ENCODE peak calls at places on chromosomes 7 and 10, in ten cellular contexts. T is gastrocnemius medialis; W is CD8-positive, alpha-beta T cell; U is Peyer's patch; P is tibial nerve; K is HCT116; H is fibroblast of lung; A is colonic mucosa; R is PC-9; S is body of pancreas. Y is an unnamed sample. For H3K4me1 and H3K36me3, the result is how much of the 10 kb centered on the place peaks cover.

GRCh38 chr7:136502162-136502561 is 366.3 kb upstream of the CHRM2 start:
- DNase-seq in W (no peak), H (peak), A (no peak), R (no peak), T (no peak), S (no peak), P (no peak), U (no peak), K (no peak), Y (no peak)

GRCh38 chr10:116272497-116273221 is at the start of gene GFRA1:
- DNase-seq in K (no peak), S (peak), P (no peak), A (no peak), H (peak), R (no peak), T (no peak), W (no peak), U (no peak), Y (no peak)

GRCh38 chr10:89165923-89166322 is 41.2 kb downstream of the CH25H start:
- DNase-seq in W (no peak), U (no peak), R (no peak), P (no peak), S (no peak), H (peak), K (no peak), T (no peak), A (no peak), Y (no peak)

GRCh38 chr7:44787762-44788161 is 8.7 kb upstream of the PPIA start:
- DNase-seq in W (no peak), S (no peak), K (no peak), U (no peak), H (no peak), T (no peak), R (no peak), A (no peak), P (no peak), Y (no peak)

GRCh38 chr10:96850825-96851224 is 18.7 kb downstream of the LCOR start:
- DNase-seq in K (no peak), R (no peak), T (peak), P (no peak), A (no peak), U (no peak), W (no peak), S (no peak), H (peak), Y (no peak)

GRCh38 chr7:137591444-137591843 is 247.9 kb upstream of the PTN start:
- DNase-seq in R (no peak), A (no peak), K (no peak), S (no peak), W (no peak), P (no peak), H (peak), U (no peak), T (no peak), Y (no peak)

GRCh38 chr7:131236318-131236672 is 91.4 kb upstream of the MKLN1 start:
- DNase-seq in T (no peak), H (no peak), A (no peak), P (no peak), U (no peak), S (no peak), K (no peak), R (no peak), W (no peak), Y (no peak)

GRCh38 chr7:30880090-30880704 is 31.5 kb upstream of the AQP1 start:
- DNase-seq in A (no peak), K (no peak), U (no peak), R (no peak), S (no peak), W (no peak), H (peak), P (no peak), T (no peak), Y (no peak)

GRCh38 chr7:14446829-14447228 is 455.7 kb downstream of the DGKB start:
- DNase-seq in R (no peak), P (no peak), H (no peak), K (no peak), T (no peak), S (no peak), U (no peak), A (no peak), W (no peak), Y (no peak)

GRCh38 chr7:155066417-155066950 is 3.6 kb upstream of the HTR5A start:
- DNase-seq in T (peak), A (no peak), H (peak), R (no peak), K (no peak), U (no peak), S (peak), W (no peak), P (no peak), Y (no peak)

GRCh38 chr10:58565256-58565655 is 52.6 kb downstream of the BICC1 start:
- DNase-seq in T (no peak), K (no peak), U (no peak), H (no peak), P (no peak), R (no peak), A (no peak), S (no peak), W (no peak), Y (no peak)

GRCh38 chr7:84704380-84704779 is 482.5 kb downstream of the SEMA3D start:
- DNase-seq in R (no peak), U (no peak), K (no peak), P (no peak), W (no peak), T (no peak), S (no peak), H (no peak), A (no peak), Y (no peak)

GRCh38 chr7:139359366-139360209 is at the start of gene LUC7L2:
- DNase-seq in R (peak), U (peak), P (peak), W (peak), A (peak), T (peak), H (peak), S (peak), K (peak), Y (peak)

GRCh38 chr7:34155225-34155908 is 250.0 kb downstream of the BMPER start:
- DNase-seq in W (no peak), H (peak), A (no peak), T (peak), P (peak), S (no peak), K (no peak), U (no peak), R (no peak), Y (no peak)

GRCh38 chr10:269440-270074 is 134.3 kb downstream of the ZMYND11 start:
- DNase-seq in A (no peak), R (no peak), T (no peak), P (no peak), U (no peak), K (no peak), W (no peak), S (no peak), H (no peak), Y (no peak)

DNA sequence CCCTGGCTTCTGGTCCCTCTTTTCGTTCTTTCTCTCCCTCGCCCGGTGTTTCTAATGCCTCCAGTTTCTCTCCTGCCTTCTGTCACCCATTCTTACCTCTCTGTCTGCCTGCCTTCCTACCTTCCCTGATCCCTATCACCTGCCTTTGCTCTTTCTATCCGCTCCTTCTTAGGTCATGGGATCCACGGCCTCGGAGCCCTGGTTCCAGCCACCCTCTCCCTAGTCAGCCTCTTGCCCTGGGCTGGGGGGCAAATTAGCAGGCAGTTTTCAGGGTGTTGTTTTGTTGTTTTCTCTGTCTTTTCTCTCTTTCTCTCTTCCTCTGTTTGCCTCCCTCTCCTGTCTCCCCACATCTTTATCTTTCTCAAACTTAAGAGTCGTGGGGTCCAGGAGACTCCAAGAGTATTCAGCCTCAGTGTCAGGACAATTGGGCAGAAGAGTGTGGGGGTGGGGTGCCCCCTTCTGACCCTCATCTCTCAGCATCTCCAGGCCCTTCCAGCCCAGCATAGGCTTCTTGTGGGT is 1.1 kb downstream of the PAX2 start:
- DNase-seq in A (no peak), P (no peak), W (no peak), H (no peak), U (no peak), T (no peak), S (no peak), R (no peak), K (no peak), Y (no peak)
- H3K4me3 ChIP-seq in A (no peak), P (no peak), W (no peak), H (no peak), U (no peak), T (no peak), S (no peak), R (no peak), K (no peak), Y (no peak)

DNA sequence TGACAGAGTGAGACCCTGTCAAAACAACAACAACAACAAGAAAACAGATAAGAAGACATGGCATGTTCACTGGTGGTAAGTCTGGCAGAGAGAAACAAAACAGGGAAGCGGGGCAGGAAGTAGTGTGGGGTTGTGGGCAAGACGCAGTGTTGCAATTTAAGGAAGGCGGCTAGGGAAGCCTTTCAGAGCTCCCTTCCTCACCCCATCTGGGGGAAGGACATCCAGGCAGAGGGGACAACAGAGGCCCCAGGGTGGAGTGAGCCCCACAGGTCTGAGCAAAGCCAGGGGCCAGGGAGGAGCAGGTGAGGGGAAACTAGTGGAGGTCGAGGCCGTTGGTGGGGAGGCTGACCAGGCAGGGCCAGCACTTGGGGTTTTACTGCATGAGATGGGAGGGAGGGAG is 16.8 kb downstream of the LAT2 start:
- DNase-seq in P (no peak), K (no peak), T (peak), A (no peak), S (no peak), R (no peak), H (no peak), U (no peak), W (no peak), Y (no peak)
- H3K4me1 ChIP-seq in P (under half), K (under half), T (under half), A (under half), S (under half), R (under half), H (under half), U (under half), W (under half), Y (under half)

DNA sequence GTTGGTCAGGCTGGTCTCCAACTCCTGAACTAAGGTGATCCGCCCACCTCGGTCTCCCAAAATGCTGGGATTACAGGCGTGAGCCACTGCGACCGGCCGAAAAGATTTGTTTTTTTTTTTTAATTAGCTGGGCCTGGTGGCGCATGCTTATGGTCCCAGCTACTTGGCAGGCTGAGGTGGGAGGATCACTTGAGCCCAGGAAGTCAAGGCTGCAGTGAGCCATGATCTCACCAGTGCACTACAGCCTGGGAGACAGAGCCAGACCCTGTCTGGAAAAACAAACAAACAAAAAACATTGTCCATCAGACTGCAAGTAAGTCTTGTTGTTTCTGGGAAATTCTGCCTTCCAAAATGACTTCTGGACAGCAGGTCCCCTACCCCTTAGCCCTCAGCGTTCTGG is 16.3 kb upstream of the ZNF212 start:
- DNase-seq in H (no peak), K (no peak), P (no peak), U (no peak), W (no peak), S (no peak), A (no peak), R (no peak), T (no peak), Y (no peak)
- H3K36me3 ChIP-seq in H (under half), K (under half), P (under half), U (half or more), W (under half), S (under half), A (under half), R (under half), T (half or more), Y (under half)

DNA sequence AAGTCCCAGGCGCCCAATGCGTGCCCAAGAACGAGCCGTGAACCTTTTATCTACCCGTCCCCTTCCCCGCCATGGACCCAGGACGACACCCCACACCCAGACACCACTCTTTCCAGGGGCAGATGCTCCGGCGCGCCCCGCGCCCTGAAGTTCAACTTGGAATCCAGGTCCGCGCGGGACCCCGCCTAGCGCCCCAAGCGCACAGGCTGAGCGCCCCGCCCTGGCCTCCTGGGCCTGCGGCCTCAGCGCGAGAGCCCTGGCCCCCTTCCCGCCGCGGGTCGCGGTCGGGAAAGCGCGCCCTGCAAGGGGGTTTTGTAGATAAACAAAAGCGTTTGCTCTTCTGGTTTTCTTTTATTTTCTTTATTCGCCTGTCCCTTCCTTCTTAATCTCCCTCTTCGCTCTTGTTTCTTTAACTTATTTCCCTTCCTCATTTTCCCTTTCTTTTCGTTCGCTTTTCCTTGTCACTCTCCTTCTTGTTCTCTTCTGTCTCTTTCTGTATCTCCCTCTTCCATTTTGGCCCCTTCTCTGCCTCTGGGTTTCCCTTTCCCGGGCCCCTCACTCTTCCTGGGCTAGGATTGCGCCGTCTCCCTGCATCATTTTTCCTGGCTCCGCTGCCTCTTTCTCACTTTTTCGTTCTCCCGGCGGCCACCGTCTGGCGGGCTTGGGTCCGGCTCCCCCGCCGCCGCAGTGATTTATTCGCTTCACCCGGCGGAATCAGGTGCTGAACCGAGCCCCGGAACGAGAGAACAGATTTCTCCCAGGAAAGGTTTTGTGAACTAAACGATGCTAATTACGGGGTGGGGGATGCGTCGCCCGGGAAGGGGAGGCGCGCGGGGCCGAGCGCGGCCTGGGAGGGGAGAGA is 15.3 kb upstream of the PAX2 start:
- DNase-seq in P (no peak), A (no peak), K (no peak), R (no peak), T (no peak), S (no peak), U (no peak), W (no peak), H (no peak), Y (no peak)
- H3K4me3 ChIP-seq in P (no peak), A (peak), K (peak), R (no peak), T (peak), S (no peak), U (peak), W (peak), H (no peak), Y (peak)

GRCh38 chr7:98867271-98867701 is 2.5 kb downstream of the TMEM130 start:
- DNase-seq in A (no peak), T (no peak), S (peak), W (no peak), U (no peak), R (peak), K (no peak), H (peak), P (no peak), Y (no peak)
- H3K4me1 ChIP-seq in A (under half), T (under half), S (under half), W (under half), U (under half), R (under half), K (under half), H (under half), P (under half), Y (half or more)

DNA sequence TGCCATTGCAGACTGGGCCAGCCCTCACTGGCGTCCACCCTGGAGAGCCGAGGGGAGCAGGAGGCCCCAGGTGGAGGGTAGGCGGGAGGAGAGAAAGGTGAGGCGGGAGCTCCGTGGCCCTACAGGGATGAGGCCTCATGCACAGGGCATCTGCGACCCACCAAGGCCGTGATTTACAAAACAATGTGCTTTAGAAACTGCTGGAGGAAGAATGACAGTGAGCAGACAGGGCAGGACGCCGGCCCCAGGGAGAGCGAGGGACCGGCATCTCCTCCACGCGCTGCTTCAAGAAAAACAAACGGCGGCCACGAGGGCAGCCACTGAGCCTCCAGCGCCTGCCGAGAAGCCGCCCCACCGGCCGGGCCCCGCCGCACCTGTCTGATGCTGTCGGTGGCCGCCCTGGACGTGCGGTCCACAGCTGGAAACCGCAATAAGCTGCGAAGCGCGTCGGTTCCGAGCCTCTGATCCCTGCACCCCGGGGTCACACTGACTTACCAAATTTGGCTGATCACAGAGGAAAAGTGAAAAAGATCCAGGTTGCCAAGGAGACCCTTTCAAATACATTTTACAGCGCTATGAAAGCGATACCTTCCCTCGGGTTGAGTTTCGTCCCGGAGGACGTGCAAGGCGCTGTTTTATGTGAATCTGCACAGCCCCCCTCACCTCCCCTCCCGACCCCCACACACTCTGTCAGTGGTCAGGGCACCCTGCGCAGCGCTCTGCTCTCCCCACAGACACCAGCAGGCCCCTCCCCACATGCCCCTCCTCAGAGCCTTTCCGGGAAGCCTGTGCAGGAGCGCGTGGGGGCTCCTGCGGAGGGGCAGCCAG is 53.2 kb upstream of the PDGFA start:
- DNase-seq in H (no peak), A (no peak), R (no peak), T (no peak), U (no peak), S (no peak), K (no peak), P (no peak), W (no peak), Y (no peak)
- H3K36me3 ChIP-seq in H (under half), A (under half), R (under half), T (under half), U (under half), S (under half), K (under half), P (under half), W (under half), Y (under half)

DNA sequence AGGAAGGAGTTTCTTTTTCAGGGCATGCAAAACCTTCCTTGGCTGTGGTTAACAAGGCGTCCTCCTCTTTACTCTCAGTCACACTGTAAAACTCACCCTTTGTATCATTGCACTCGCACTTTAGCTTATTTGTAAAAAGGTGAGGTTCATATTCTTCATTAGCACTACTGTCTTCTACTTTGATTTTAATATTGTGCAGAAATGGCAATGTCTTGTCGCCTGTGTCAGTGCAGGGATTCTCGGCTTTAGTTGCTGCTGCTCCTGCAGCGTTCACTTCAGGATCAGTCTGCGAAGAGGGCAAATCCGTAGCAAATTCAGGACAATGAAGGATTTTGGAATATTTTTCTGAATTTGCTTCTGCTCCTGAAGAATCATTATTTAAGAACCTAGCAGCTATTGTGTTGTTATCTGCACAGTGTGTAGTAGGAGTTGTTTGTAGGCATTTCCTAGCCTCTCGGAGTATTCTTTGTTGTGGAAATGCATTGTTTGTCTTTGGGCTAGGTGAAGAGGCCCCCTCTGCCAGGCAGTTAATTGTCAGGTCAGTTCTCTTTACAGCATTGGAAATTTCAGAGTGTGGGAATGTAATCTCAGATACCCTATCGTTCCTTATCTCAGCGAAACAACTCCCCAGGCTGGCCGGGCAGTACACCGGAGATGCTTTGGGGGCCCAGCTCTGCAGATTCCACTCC is 9.8 kb downstream of the SKIDA1 start:
- DNase-seq in H (peak), A (no peak), T (no peak), R (no peak), K (no peak), W (no peak), U (no peak), P (no peak), S (no peak), Y (no peak)
- H3K4me3 ChIP-seq in H (peak), A (peak), T (peak), R (peak), K (no peak), W (no peak), U (peak), P (peak), S (no peak), Y (peak)

DNA sequence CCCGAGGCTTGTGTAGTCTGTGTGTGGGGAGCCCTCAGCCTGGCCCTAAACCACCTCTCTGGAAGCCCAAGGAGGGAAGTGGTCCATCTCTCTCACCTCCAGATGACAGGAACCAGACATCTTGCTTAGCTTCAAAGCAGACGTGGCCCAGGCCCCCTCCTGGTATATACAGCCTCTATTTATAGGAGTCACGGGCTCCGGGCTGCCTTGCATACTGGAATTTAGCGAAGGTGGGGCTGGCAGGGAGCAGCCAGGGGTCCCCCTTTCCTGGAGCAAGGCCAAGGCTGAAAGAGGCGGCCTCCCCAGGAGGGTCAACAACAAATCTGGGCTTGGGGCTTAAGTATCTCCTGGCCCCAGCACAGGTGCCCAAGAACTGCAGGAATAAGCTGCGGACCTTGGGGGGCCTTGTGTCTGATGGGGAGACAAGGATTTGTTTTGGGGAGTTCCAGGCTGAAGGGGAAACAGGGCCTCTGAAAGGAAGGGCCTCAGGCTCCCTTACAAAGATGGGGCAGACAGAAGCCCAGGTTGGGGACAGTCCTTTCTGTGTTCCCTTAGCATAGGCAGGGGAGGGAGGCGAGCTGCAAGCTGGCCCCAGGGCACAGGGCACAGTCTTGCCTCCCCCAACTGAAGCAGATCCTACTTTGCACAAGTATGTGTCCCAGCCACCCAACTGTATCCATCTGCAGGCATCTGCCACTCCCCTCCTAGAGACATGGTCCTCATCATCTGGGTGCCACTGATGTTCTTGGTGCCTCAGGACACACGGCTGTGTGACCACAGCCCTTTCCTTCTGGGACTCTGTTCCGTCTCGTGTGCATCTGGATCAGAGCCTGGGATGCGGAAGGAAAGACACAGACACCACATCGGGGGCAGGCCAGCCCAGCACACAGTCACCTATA is 11.9 kb downstream of the ZCCHC24 start:
- DNase-seq in U (no peak), S (no peak), K (no peak), P (no peak), R (no peak), A (no peak), W (no peak), T (peak), H (no peak), Y (no peak)
- H3K4me1 ChIP-seq in U (under half), S (under half), K (under half), P (half or more), R (half or more), A (under half), W (under half), T (half or more), H (half or more), Y (half or more)

Y was measured in thoracic aorta.